ENCODE peak calls at places on chromosomes 12 and 14, in five cellular contexts. A, C, G, L and V are unnamed samples.

GRCh38 chr12:13000935-13001724 is 1.1 kb upstream of the HEBP1 start:
- DNase-seq in C (peak), G (peak), L (peak), A (peak), V (peak)

GRCh38 chr12:66107451-66107915 is 23.1 kb downstream of the LLPH start:
- DNase-seq in C (peak), G (peak), A (peak), L (peak), V (peak)

GRCh38 chr12:630656-631632 is 32.3 kb downstream of the NINJ2 start:
- DNase-seq in C (peak), L (no peak), G (no peak), A (no peak), V (peak)

GRCh38 chr12:64696065-64696741 is 63.0 kb downstream of the GNS start:
- DNase-seq in C (no peak), G (no peak), A (peak), L (no peak), V (no peak)

GRCh38 chr12:115375188-115375991 is 691.4 kb upstream of the TBX3 start:
- DNase-seq in C (no peak), A (peak), G (peak), L (peak), V (peak)

GRCh38 chr12:75960086-75960910 is 71.3 kb downstream of the PHLDA1 start:
- DNase-seq in A (no peak), G (no peak), L (peak), C (no peak), V (peak)

GRCh38 chr12:21710944-21711343 is 53.3 kb upstream of the LDHB start:
- DNase-seq in A (no peak), G (no peak), C (no peak), L (no peak), V (no peak)

GRCh38 chr12:54853933-54854538 is at the start of gene MUCL1:
- DNase-seq in G (peak), A (peak), C (no peak), L (peak), V (peak)

GRCh38 chr12:45981075-45981837 is 9.1 kb downstream of the SCAF11 start:
- DNase-seq in L (no peak), C (no peak), A (peak), G (no peak), V (no peak)

GRCh38 chr12:68482660-68483059 is 128.0 kb upstream of the RAP1B start:
- DNase-seq in C (no peak), L (no peak), A (no peak), G (no peak), V (peak)

GRCh38 chr14:54194501-54194900 is 202.3 kb upstream of the CDKN3 start:
- DNase-seq in L (no peak), G (peak), A (no peak), C (no peak), V (no peak)

GRCh38 chr12:132081423-132081822 is 62.7 kb downstream of the DDX51 start:
- DNase-seq in L (no peak), C (no peak), G (no peak), A (no peak), V (no peak)

GRCh38 chr14:41062826-41063225 is 543.9 kb upstream of the LRFN5 start:
- DNase-seq in A (peak), L (no peak), C (no peak), G (no peak), V (no peak)

GRCh38 chr14:35385042-35385839 is 19.3 kb downstream of the NFKBIA start:
- DNase-seq in C (peak), A (peak), L (no peak), G (peak), V (no peak)

GRCh38 chr12:101680240-101680639 is 17.2 kb upstream of the CHPT1 start:
- DNase-seq in A (no peak), L (no peak), G (no peak), C (no peak), V (no peak)

GRCh38 chr12:122880668-122881067 is 15.3 kb downstream of the VPS37B start:
- DNase-seq in A (no peak), C (no peak), G (peak), L (no peak), V (no peak)

GRCh38 chr12:107126688-107127481 is 33.5 kb upstream of the CRY1 start:
- DNase-seq in C (no peak), A (no peak), L (no peak), G (peak), V (no peak)

GRCh38 chr14:33857650-33858049 is 93.2 kb downstream of the EGLN3 start:
- DNase-seq in C (no peak), G (no peak), L (no peak), A (no peak), V (no peak)

GRCh38 chr12:89573081-89573810 is 47.4 kb upstream of the POC1B start:
- DNase-seq in C (no peak), A (no peak), G (no peak), L (no peak), V (no peak)

GRCh38 chr12:52976574-52977071 is 27.7 kb downstream of the KRT18 start:
- DNase-seq in L (peak), C (no peak), A (no peak), G (no peak), V (no peak)

GRCh38 chr14:69710378-69710777 is 56.6 kb upstream of the SRSF5 start:
- DNase-seq in C (no peak), G (no peak), A (no peak), L (no peak), V (no peak)

GRCh38 chr12:104108755-104109445 is 29.1 kb downstream of the NFYB start:
- DNase-seq in L (peak), A (peak), C (peak), G (peak), V (peak)

GRCh38 chr14:55780156-55780946 is 200.3 kb downstream of the KTN1 start:
- DNase-seq in C (peak), G (peak), A (peak), L (no peak), V (no peak)

GRCh38 chr14:50766338-50766886 is 64.5 kb downstream of the NIN start:
- DNase-seq in L (no peak), C (no peak), G (no peak), A (no peak), V (no peak)

GRCh38 chr14:91872011-91872476 is 4.7 kb upstream of the TC2N start:
- DNase-seq in L (no peak), C (peak), A (no peak), G (peak), V (peak)

GRCh38 chr12:93974252-93974651 is 174.1 kb upstream of the PLXNC1 start:
- DNase-seq in L (no peak), C (no peak), G (no peak), A (no peak), V (no peak)

GRCh38 chr12:8080131-8080530 is 1.9 kb upstream of the NECAP1 start:
- DNase-seq in G (no peak), A (no peak), C (no peak), L (no peak), V (no peak)

GRCh38 chr14:96799489-96800056 is 2.4 kb downstream of the VRK1 start:
- DNase-seq in C (no peak), L (no peak), G (no peak), A (no peak), V (no peak)

GRCh38 chr14:69531135-69531534 is 43.5 kb downstream of the CCDC177 start:
- DNase-seq in C (no peak), L (no peak), G (no peak), A (no peak), V (no peak)

GRCh38 chr12:104604070-104604994 is 147.6 kb downstream of the CHST11 start:
- DNase-seq in A (peak), L (no peak), G (peak), C (peak), V (peak)